ENCODE peak calls at places on chromosomes 13 and 19, in nine cellular contexts. T is left ventricle myocardium superior; F is activated CD4-positive, alpha-beta memory T cell treated with anti-CD3 and anti-CD28 coated beads, Interleukin-2, amount 10 ng/mL, durations not matched to agents 7 days and 5 days; C is mesendoderm; E is natural killer cell; Y is activated CD8-positive, alpha-beta memory T cell treated with anti-CD3 and anti-CD28 coated beads for 48 hours; U is activated naive CD4-positive, alpha-beta T cell treated with anti-CD3 and anti-CD28 coated beads, Interleukin-2, amount 50 U/mL, for 72 hours; H is T-cell; N is memory B cell. P is an unnamed sample.

GRCh38 chr13:41546372-41547252 is 89.3 kb downstream of the RGCC start:
- DNase-seq in T (no peak), F (no peak), C (no peak), E (no peak), Y (no peak), U (no peak), H (no peak), N (no peak), P (no peak)

GRCh38 chr19:8451885-8452284 is 7.1 kb downstream of the HNRNPM start:
- DNase-seq in T (no peak), F (no peak), C (peak), E (no peak), Y (no peak), U (no peak), H (no peak), N (no peak), P (no peak)

GRCh38 chr13:28637714-28638355 is 21.1 kb upstream of the POMP start:
- DNase-seq in T (no peak), F (no peak), C (no peak), E (no peak), Y (no peak), U (no peak), H (no peak), N (no peak), P (no peak)

GRCh38 chr19:52200044-52200443 is 10.2 kb downstream of the PPP2R1A start:
- DNase-seq in T (peak), F (no peak), C (no peak), E (no peak), Y (no peak), U (no peak), H (no peak), N (no peak), P (no peak)

GRCh38 chr19:57351867-57352266 is 796 bp downstream of the ZNF304 start:
- DNase-seq in T (no peak), F (no peak), C (peak), E (no peak), Y (no peak), U (no peak), H (no peak), N (no peak), P (no peak)

GRCh38 chr19:15159251-15159650 is 41.5 kb downstream of the NOTCH3 start:
- DNase-seq in T (no peak), F (no peak), C (peak), E (no peak), Y (no peak), U (no peak), H (no peak), N (no peak), P (no peak)

GRCh38 chr19:1322198-1322981 is 36.7 kb downstream of the EFNA2 start:
- DNase-seq in T (no peak), F (no peak), C (no peak), E (no peak), Y (no peak), U (no peak), H (no peak), N (no peak), P (no peak)

GRCh38 chr19:11821474-11821873 is 7.4 kb downstream of the ZNF440 start:
- DNase-seq in T (no peak), F (no peak), C (no peak), E (no peak), Y (no peak), U (no peak), H (no peak), N (no peak), P (no peak)

GRCh38 chr19:18397242-18398202 is at the start of gene LRRC25:
- DNase-seq in T (peak), F (no peak), C (peak), E (no peak), Y (no peak), U (no peak), H (no peak), N (peak), P (no peak)

GRCh38 chr19:53906211-53907192 is 2.6 kb upstream of the CACNG7 start:
- DNase-seq in T (peak), F (peak), C (no peak), E (peak), Y (peak), U (no peak), H (peak), N (peak), P (peak)

GRCh38 chr19:19552811-19553210 is 14.7 kb downstream of the CILP2 start:
- DNase-seq in T (no peak), F (peak), C (peak), E (no peak), Y (no peak), U (no peak), H (no peak), N (no peak), P (no peak)

GRCh38 chr19:38684078-38684861 is 36.8 kb downstream of the ACTN4 start:
- DNase-seq in T (peak), F (peak), C (peak), E (no peak), Y (no peak), U (no peak), H (peak), N (no peak), P (no peak)

GRCh38 chr13:107585466-107585865 is 629.9 kb downstream of the LIG4 start:
- DNase-seq in T (no peak), F (no peak), C (no peak), E (no peak), Y (no peak), U (no peak), H (no peak), N (no peak), P (no peak)

GRCh38 chr13:95337597-95337996 is 36.3 kb upstream of the ABCC4 start:
- DNase-seq in T (no peak), F (no peak), C (no peak), E (no peak), Y (no peak), U (no peak), H (no peak), N (no peak), P (no peak)

GRCh38 chr19:30316000-30316491 is 56.1 kb upstream of the ZNF536 start:
- DNase-seq in T (no peak), F (no peak), C (no peak), E (no peak), Y (no peak), U (no peak), H (no peak), N (no peak), P (no peak)

GRCh38 chr13:108083056-108083455 is 132.3 kb downstream of the LIG4 start:
- DNase-seq in T (no peak), F (no peak), C (peak), E (no peak), Y (no peak), U (no peak), H (no peak), N (no peak), P (no peak)

GRCh38 chr13:50846861-50847475 is 3.5 kb upstream of the DLEU7 start:
- DNase-seq in T (no peak), F (no peak), C (no peak), E (no peak), Y (no peak), U (no peak), H (no peak), N (no peak), P (no peak)

GRCh38 chr13:96880419-96880818 is 113.9 kb downstream of the OXGR1 start:
- DNase-seq in T (no peak), F (no peak), C (no peak), E (no peak), Y (no peak), U (no peak), H (no peak), N (no peak), P (no peak)

GRCh38 chr19:11377756-11378155 is 3.3 kb downstream of the SWSAP1 start:
- DNase-seq in T (no peak), F (no peak), C (no peak), E (no peak), Y (no peak), U (no peak), H (no peak), N (no peak), P (no peak)

GRCh38 chr19:8208119-8208709 is 956 bp upstream of the CERS4 start:
- DNase-seq in T (peak), F (no peak), C (peak), E (no peak), Y (no peak), U (no peak), H (no peak), N (no peak), P (peak)

P was measured in nucleus accumbens.